ENCODE peak calls at places on chromosomes 7 and 10, in eight cellular contexts. U, H, G, S, Z, Y, F and A are unnamed samples.

GRCh38 chr10:34184901-34185386 is 630.2 kb downstream of the PARD3 start:
- DNase-seq in U (no peak), H (no peak), G (no peak), S (no peak), Z (no peak), Y (no peak), F (no peak), A (no peak)

GRCh38 chr10:35050556-35050955 is 39.6 kb downstream of the CUL2 start:
- DNase-seq in U (no peak), H (no peak), G (no peak), S (no peak), Z (no peak), Y (no peak), F (no peak), A (no peak)

GRCh38 chr7:24793982-24794648 is 36.9 kb upstream of the GSDME start:
- DNase-seq in U (no peak), H (no peak), G (no peak), S (no peak), Z (no peak), Y (no peak), F (no peak), A (no peak)

GRCh38 chr7:34107306-34107705 is 202.0 kb downstream of the BMPER start:
- DNase-seq in U (no peak), H (no peak), G (no peak), S (no peak), Z (no peak), Y (no peak), F (no peak), A (no peak)

GRCh38 chr10:73110345-73110849 is at the start of gene NUDT13:
- DNase-seq in U (no peak), H (peak; percentile 56), G (peak; percentile 84), S (no peak), Z (peak; percentile 55), Y (peak; percentile 70), F (peak; percentile 80), A (no peak)

GRCh38 chr7:34382166-34382893 is 275.7 kb upstream of the NPSR1 start:
- DNase-seq in U (no peak), H (no peak), G (no peak), S (no peak), Z (no peak), Y (no peak), F (no peak), A (no peak)

GRCh38 chr7:52504546-52504945 is 530.9 kb upstream of the POM121L12 start:
- DNase-seq in U (no peak), H (no peak), G (no peak), S (no peak), Z (no peak), Y (no peak), F (no peak), A (no peak)

GRCh38 chr7:34341331-34341730 is 316.7 kb upstream of the NPSR1 start:
- DNase-seq in U (no peak), H (no peak), G (no peak), S (no peak), Z (no peak), Y (no peak), F (no peak), A (no peak)

GRCh38 chr7:39702133-39702532 is 78.8 kb downstream of the RALA start:
- DNase-seq in U (no peak), H (no peak), G (no peak), S (no peak), Z (no peak), Y (no peak), F (no peak), A (no peak)

GRCh38 chr10:17244712-17245365 is 16.8 kb downstream of the VIM start:
- DNase-seq in U (no peak), H (no peak), G (no peak), S (no peak), Z (no peak), Y (no peak), F (no peak), A (no peak)

GRCh38 chr10:6229746-6230145 is 27.0 kb downstream of the PFKFB3 start:
- DNase-seq in U (no peak), H (no peak), G (no peak), S (no peak), Z (no peak), Y (no peak), F (no peak), A (no peak)

GRCh38 chr7:142371586-142372377 is 113.9 kb upstream of the PRSS58 start:
- DNase-seq in U (no peak), H (no peak), G (no peak), S (no peak), Z (no peak), Y (no peak), F (no peak), A (no peak)

GRCh38 chr7:27172388-27172774 is 1.7 kb downstream of the HOXA10 start:
- DNase-seq in U (no peak), H (no peak), G (no peak), S (no peak), Z (no peak), Y (peak; percentile 74), F (no peak), A (peak; percentile 16)

GRCh38 chr10:114551310-114551972 is 106.6 kb downstream of the ABLIM1 start:
- DNase-seq in U (no peak), H (no peak), G (no peak), S (no peak), Z (no peak), Y (no peak), F (peak; percentile 76), A (no peak)

DNA sequence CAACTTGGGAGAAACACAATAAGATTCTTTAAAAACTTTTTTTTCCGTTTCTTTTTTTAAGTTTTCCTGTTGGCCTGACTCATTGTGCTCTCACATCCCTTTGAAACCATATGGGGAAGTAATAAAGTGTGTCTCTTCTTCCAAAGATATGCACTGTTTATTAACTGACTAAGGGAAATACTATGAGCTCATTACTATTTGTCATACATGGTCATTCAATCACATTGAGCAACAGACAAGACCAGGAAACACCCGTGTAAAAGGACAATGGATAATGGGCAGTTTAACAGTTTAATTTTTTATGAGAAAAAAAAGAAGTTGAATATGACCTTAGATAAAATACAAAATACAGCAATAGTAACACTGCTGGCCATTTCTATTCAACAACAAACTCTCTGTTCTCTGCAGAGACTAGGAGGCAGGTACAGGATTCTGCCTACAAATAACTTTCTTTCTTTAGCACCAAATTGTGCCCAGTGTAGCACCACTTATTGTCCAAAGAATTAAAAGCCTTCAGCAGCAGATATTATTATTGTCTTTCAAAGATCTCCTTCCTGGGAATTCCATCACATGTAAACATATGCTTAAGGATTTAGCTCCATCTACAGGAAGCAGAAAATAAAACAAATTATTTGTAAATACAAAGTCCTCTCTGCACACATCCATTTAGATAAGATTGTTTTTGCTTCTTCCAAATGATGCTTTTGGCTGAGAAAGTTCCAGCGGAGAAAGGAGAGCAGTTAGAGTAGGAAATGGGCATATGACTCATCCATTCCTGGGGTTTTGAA is 55.0 kb upstream of the AKR1E2 start:
- DNase-seq in U (no peak), H (no peak), G (peak; percentile 85), S (peak; percentile 71), Z (no peak), Y (no peak), F (no peak), A (no peak)
- TF ChIP-seq CTCF in U (peak; percentile 21), H (no peak), G (peak; percentile 83), S (peak; percentile 23), Z (no peak), Y (peak; percentile 14), F (no peak), A (no peak)

DNA sequence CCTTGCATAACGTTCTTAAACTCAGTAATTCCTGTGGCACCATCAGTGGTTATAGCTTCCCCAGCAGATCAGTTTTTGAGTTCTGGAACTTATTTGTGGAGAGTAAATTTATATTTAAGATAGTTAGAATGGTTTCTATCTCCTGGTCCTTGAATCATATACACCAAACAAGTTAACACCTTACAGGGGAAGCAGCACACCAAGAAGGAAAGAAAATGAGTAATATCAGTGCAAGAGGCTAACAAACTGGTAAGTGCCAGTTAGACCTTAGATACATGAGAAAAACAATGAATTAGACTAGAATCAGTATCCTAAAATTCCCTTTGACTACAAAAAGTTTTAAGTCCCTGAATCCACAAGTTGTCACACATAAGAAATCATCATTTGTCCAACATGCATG is 54.2 kb downstream of the ABI1 start:
- DNase-seq in U (no peak), H (no peak), G (no peak), S (no peak), Z (no peak), Y (no peak), F (no peak), A (no peak)
- TF ChIP-seq CTCF in U (no peak), H (no peak), G (no peak), S (no peak), Z (no peak), Y (no peak), F (no peak), A (no peak)

GRCh38 chr10:125086716-125087115 is 73.6 kb downstream of the CTBP2 start:
- DNase-seq in U (no peak), H (peak; percentile 4), G (no peak), S (no peak), Z (no peak), Y (peak; percentile 34), F (no peak), A (no peak)

GRCh38 chr10:125085281-125085680 is 75.1 kb downstream of the CTBP2 start:
- DNase-seq in U (no peak), H (no peak), G (no peak), S (no peak), Z (no peak), Y (no peak), F (no peak), A (no peak)

GRCh38 chr10:125082881-125083575 is 77.3 kb downstream of the CTBP2 start:
- DNase-seq in U (no peak), H (no peak), G (no peak), S (no peak), Z (no peak), Y (peak; percentile 33), F (no peak), A (no peak)

GRCh38 chr10:125083576-125083920 is 76.8 kb downstream of the CTBP2 start:
- DNase-seq in U (no peak), H (no peak), G (peak; percentile 77), S (peak; percentile 65), Z (no peak), Y (peak; percentile 36), F (no peak), A (no peak)

GRCh38 chr10:125084191-125085186 is 75.9 kb downstream of the CTBP2 start:
- DNase-seq in U (peak; percentile 61), H (no peak), G (peak; percentile 93), S (peak; percentile 86), Z (no peak), Y (peak; percentile 61), F (peak; percentile 84), A (no peak)
- TF ChIP-seq CTCF in U (peak; percentile 10), H (no peak), G (peak; percentile 46), S (no peak), Z (no peak), Y (no peak), F (no peak), A (no peak)

DNA sequence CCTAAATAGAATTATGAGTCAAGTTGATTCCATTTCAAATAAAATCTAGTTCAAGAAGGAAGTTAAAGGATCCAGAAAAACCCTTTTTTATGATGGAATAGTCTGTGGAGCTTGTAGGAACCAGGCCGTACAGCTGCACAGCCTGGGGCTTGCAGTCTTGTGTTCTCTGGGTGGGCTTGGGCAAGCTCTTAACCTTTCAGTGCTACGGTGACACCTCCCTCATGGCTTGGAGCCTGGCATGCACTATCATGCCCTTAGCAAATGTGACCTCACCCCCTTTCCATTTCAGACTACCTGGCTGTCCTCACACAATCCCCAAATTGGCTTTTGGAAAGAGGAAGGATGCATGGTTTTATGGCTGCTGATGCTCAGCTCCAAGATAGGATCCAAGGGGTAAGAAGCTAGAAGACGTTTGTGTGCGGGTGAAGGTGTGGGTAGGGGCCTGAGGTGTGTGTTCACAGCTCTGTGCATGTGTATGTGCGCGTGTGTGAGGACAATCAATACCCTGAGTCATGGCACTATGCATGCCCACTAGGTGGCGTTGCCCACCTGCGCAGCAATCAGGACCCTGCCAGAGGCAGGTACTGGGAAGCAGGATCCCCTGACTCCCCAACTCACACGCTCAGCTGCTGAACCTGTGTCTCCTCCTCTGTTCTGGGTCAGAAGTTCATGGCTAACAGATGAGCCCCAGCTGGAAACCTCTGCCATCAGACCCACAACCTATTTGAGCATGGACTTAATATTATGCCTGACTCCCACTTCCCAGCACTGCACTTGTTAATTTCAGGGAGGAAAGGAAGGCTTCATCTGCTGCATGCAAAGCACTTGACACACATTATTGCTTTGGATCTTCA is 113.4 kb downstream of the PTPN20 start:
- DNase-seq in U (no peak), H (peak; percentile 79), G (peak; percentile 69), S (peak; percentile 68), Z (peak; percentile 76), Y (peak; percentile 64), F (peak; percentile 68), A (no peak)
- TF ChIP-seq CTCF in U (peak; percentile 73), H (peak; percentile 63), G (peak; percentile 93), S (peak; percentile 99), Z (peak; percentile 89), Y (peak; percentile 78), F (peak; percentile 93), A (no peak)